ENCODE peak calls at places on chromosomes 5 and 9, in five cellular contexts. Q, A, E, C and L are unnamed samples.

GRCh38 chr9:89845862-89846261 is 241.1 kb downstream of the GADD45G start:
- DNase-seq in A (no peak), C (no peak), Q (no peak), E (no peak), L (no peak)

GRCh38 chr9:114059047-114059803 is 18.9 kb downstream of the AMBP start:
- DNase-seq in E (no peak), Q (no peak), A (peak), C (peak), L (no peak)

GRCh38 chr5:154276932-154277331 is 86.4 kb downstream of the GALNT10 start:
- DNase-seq in C (peak), Q (peak), A (peak), E (no peak), L (no peak)

GRCh38 chr9:137095664-137096517 is 9.1 kb downstream of the MAN1B1 start:
- DNase-seq in A (peak), E (no peak), C (no peak), Q (no peak), L (no peak)

GRCh38 chr5:553874-554273 is 29.6 kb upstream of the SLC9A3 start:
- DNase-seq in A (no peak), Q (no peak), E (peak), C (no peak), L (no peak)

GRCh38 chr5:113042491-113043243 is 66.1 kb downstream of the DCP2 start:
- DNase-seq in C (no peak), E (no peak), A (no peak), Q (no peak), L (no peak)

GRCh38 chr5:11504083-11504785 is 400.0 kb downstream of the CTNND2 start:
- DNase-seq in A (peak), Q (no peak), C (no peak), E (no peak), L (no peak)

GRCh38 chr5:144698454-144698853 is 527.8 kb downstream of the KCTD16 start:
- DNase-seq in Q (no peak), C (peak), A (no peak), E (no peak), L (no peak)

GRCh38 chr9:69745716-69746538 is 13.9 kb downstream of the PTAR1 start:
- DNase-seq in Q (no peak), A (no peak), C (peak), E (no peak), L (no peak)